ENCODE peak calls at places on chromosomes 2 and 18, in seven cellular contexts. One of them, this sample, is unnamed.

GRCh38 chr2:37969731-37970130 is 44.6 kb downstream of the RMDN2 start:
- DNase-seq in HAP-1: no peak
- DNase-seq in activated T-cell treated with anti-CD3 and anti-CD28 coated beads, Interleukin-2, amount 50 U/mL, for 1 hour: no peak
- DNase-seq in activated T-helper 1 cell treated with anti-CD3 and anti-CD28 coated beads, Interleukin-12 subunit alpha, Interleukin-12 subunit beta, Interleukin-2, Interleukin-4 antibody, amounts not matched to agents 30 ng/mL and 10 ng/mL and 1 ng/mL, durations not matched to agents 14 hours and 24 hours and 36 hours: no peak
- DNase-seq in omental fat pad: no peak
- DNase-seq in amniotic stem cell: no peak
- DNase-seq in GM13976: no peak
- DNase-seq in this sample: no peak

GRCh38 chr18:62486290-62486964 is 36.4 kb upstream of the ZCCHC2 start:
- DNase-seq in omental fat pad: no peak
- DNase-seq in HAP-1: no peak
- DNase-seq in activated T-cell treated with anti-CD3 and anti-CD28 coated beads, Interleukin-2, amount 50 U/mL, for 1 hour: no peak
- DNase-seq in amniotic stem cell: peak
- DNase-seq in GM13976: no peak
- DNase-seq in activated T-helper 1 cell treated with anti-CD3 and anti-CD28 coated beads, Interleukin-12 subunit alpha, Interleukin-12 subunit beta, Interleukin-2, Interleukin-4 antibody, amounts not matched to agents 30 ng/mL and 10 ng/mL and 1 ng/mL, durations not matched to agents 14 hours and 24 hours and 36 hours: no peak
- DNase-seq in this sample: no peak

GRCh38 chr2:122980672-122981071 is 1044.4 kb upstream of the CNTNAP5 start:
- DNase-seq in amniotic stem cell: no peak
- DNase-seq in activated T-helper 1 cell treated with anti-CD3 and anti-CD28 coated beads, Interleukin-12 subunit alpha, Interleukin-12 subunit beta, Interleukin-2, Interleukin-4 antibody, amounts not matched to agents 30 ng/mL and 10 ng/mL and 1 ng/mL, durations not matched to agents 14 hours and 24 hours and 36 hours: no peak
- DNase-seq in omental fat pad: no peak
- DNase-seq in HAP-1: no peak
- DNase-seq in activated T-cell treated with anti-CD3 and anti-CD28 coated beads, Interleukin-2, amount 50 U/mL, for 1 hour: no peak
- DNase-seq in GM13976: no peak
- DNase-seq in this sample: no peak

GRCh38 chr18:11852048-11852341 is 782 bp downstream of the CHMP1B start:
- DNase-seq in omental fat pad: no peak
- DNase-seq in activated T-cell treated with anti-CD3 and anti-CD28 coated beads, Interleukin-2, amount 50 U/mL, for 1 hour: no peak
- DNase-seq in HAP-1: no peak
- DNase-seq in GM13976: no peak
- DNase-seq in activated T-helper 1 cell treated with anti-CD3 and anti-CD28 coated beads, Interleukin-12 subunit alpha, Interleukin-12 subunit beta, Interleukin-2, Interleukin-4 antibody, amounts not matched to agents 30 ng/mL and 10 ng/mL and 1 ng/mL, durations not matched to agents 14 hours and 24 hours and 36 hours: no peak
- DNase-seq in amniotic stem cell: no peak
- DNase-seq in this sample: no peak

GRCh38 chr2:23384551-23385349 is at the start of gene KLHL29:
- DNase-seq in amniotic stem cell: peak
- DNase-seq in GM13976: peak
- DNase-seq in activated T-cell treated with anti-CD3 and anti-CD28 coated beads, Interleukin-2, amount 50 U/mL, for 1 hour: peak
- DNase-seq in omental fat pad: peak
- DNase-seq in activated T-helper 1 cell treated with anti-CD3 and anti-CD28 coated beads, Interleukin-12 subunit alpha, Interleukin-12 subunit beta, Interleukin-2, Interleukin-4 antibody, amounts not matched to agents 30 ng/mL and 10 ng/mL and 1 ng/mL, durations not matched to agents 14 hours and 24 hours and 36 hours: peak
- DNase-seq in HAP-1: peak
- DNase-seq in this sample: no peak

GRCh38 chr18:60671022-60671421 is 298.4 kb upstream of the MC4R start:
- DNase-seq in activated T-helper 1 cell treated with anti-CD3 and anti-CD28 coated beads, Interleukin-12 subunit alpha, Interleukin-12 subunit beta, Interleukin-2, Interleukin-4 antibody, amounts not matched to agents 30 ng/mL and 10 ng/mL and 1 ng/mL, durations not matched to agents 14 hours and 24 hours and 36 hours: no peak
- DNase-seq in HAP-1: no peak
- DNase-seq in omental fat pad: no peak
- DNase-seq in amniotic stem cell: no peak
- DNase-seq in GM13976: no peak
- DNase-seq in activated T-cell treated with anti-CD3 and anti-CD28 coated beads, Interleukin-2, amount 50 U/mL, for 1 hour: no peak
- DNase-seq in this sample: no peak

GRCh38 chr2:38512211-38512610 is 90.5 kb downstream of the HNRNPLL start:
- DNase-seq in activated T-helper 1 cell treated with anti-CD3 and anti-CD28 coated beads, Interleukin-12 subunit alpha, Interleukin-12 subunit beta, Interleukin-2, Interleukin-4 antibody, amounts not matched to agents 30 ng/mL and 10 ng/mL and 1 ng/mL, durations not matched to agents 14 hours and 24 hours and 36 hours: no peak
- DNase-seq in amniotic stem cell: no peak
- DNase-seq in HAP-1: no peak
- DNase-seq in omental fat pad: no peak
- DNase-seq in GM13976: no peak
- DNase-seq in activated T-cell treated with anti-CD3 and anti-CD28 coated beads, Interleukin-2, amount 50 U/mL, for 1 hour: no peak
- DNase-seq in this sample: no peak

GRCh38 chr18:45379903-45380302 is 235.4 kb upstream of the SLC14A2 start:
- DNase-seq in activated T-helper 1 cell treated with anti-CD3 and anti-CD28 coated beads, Interleukin-12 subunit alpha, Interleukin-12 subunit beta, Interleukin-2, Interleukin-4 antibody, amounts not matched to agents 30 ng/mL and 10 ng/mL and 1 ng/mL, durations not matched to agents 14 hours and 24 hours and 36 hours: no peak
- DNase-seq in amniotic stem cell: no peak
- DNase-seq in GM13976: no peak
- DNase-seq in omental fat pad: no peak
- DNase-seq in activated T-cell treated with anti-CD3 and anti-CD28 coated beads, Interleukin-2, amount 50 U/mL, for 1 hour: no peak
- DNase-seq in HAP-1: no peak
- DNase-seq in this sample: no peak

GRCh38 chr2:200865736-200865995 is 1.2 kb upstream of the CLK1 start:
- DNase-seq in activated T-helper 1 cell treated with anti-CD3 and anti-CD28 coated beads, Interleukin-12 subunit alpha, Interleukin-12 subunit beta, Interleukin-2, Interleukin-4 antibody, amounts not matched to agents 30 ng/mL and 10 ng/mL and 1 ng/mL, durations not matched to agents 14 hours and 24 hours and 36 hours: no peak
- DNase-seq in amniotic stem cell: no peak
- DNase-seq in activated T-cell treated with anti-CD3 and anti-CD28 coated beads, Interleukin-2, amount 50 U/mL, for 1 hour: no peak
- DNase-seq in omental fat pad: no peak
- DNase-seq in HAP-1: no peak
- DNase-seq in GM13976: no peak
- DNase-seq in this sample: no peak

GRCh38 chr2:33665039-33665438 is 65.9 kb upstream of the FAM98A start:
- DNase-seq in activated T-helper 1 cell treated with anti-CD3 and anti-CD28 coated beads, Interleukin-12 subunit alpha, Interleukin-12 subunit beta, Interleukin-2, Interleukin-4 antibody, amounts not matched to agents 30 ng/mL and 10 ng/mL and 1 ng/mL, durations not matched to agents 14 hours and 24 hours and 36 hours: no peak
- DNase-seq in omental fat pad: no peak
- DNase-seq in amniotic stem cell: no peak
- DNase-seq in activated T-cell treated with anti-CD3 and anti-CD28 coated beads, Interleukin-2, amount 50 U/mL, for 1 hour: no peak
- DNase-seq in GM13976: no peak
- DNase-seq in HAP-1: no peak
- DNase-seq in this sample: no peak

GRCh38 chr2:86809481-86810121 is 18.9 kb upstream of the CD8A start:
- DNase-seq in omental fat pad: no peak
- DNase-seq in activated T-cell treated with anti-CD3 and anti-CD28 coated beads, Interleukin-2, amount 50 U/mL, for 1 hour: peak
- DNase-seq in GM13976: peak
- DNase-seq in activated T-helper 1 cell treated with anti-CD3 and anti-CD28 coated beads, Interleukin-12 subunit alpha, Interleukin-12 subunit beta, Interleukin-2, Interleukin-4 antibody, amounts not matched to agents 30 ng/mL and 10 ng/mL and 1 ng/mL, durations not matched to agents 14 hours and 24 hours and 36 hours: no peak
- DNase-seq in HAP-1: no peak
- DNase-seq in amniotic stem cell: no peak
- DNase-seq in this sample: no peak

GRCh38 chr2:65050931-65051330 is 5.3 kb upstream of the CEP68 start:
- DNase-seq in GM13976: no peak
- DNase-seq in activated T-helper 1 cell treated with anti-CD3 and anti-CD28 coated beads, Interleukin-12 subunit alpha, Interleukin-12 subunit beta, Interleukin-2, Interleukin-4 antibody, amounts not matched to agents 30 ng/mL and 10 ng/mL and 1 ng/mL, durations not matched to agents 14 hours and 24 hours and 36 hours: no peak
- DNase-seq in amniotic stem cell: no peak
- DNase-seq in activated T-cell treated with anti-CD3 and anti-CD28 coated beads, Interleukin-2, amount 50 U/mL, for 1 hour: no peak
- DNase-seq in omental fat pad: no peak
- DNase-seq in HAP-1: no peak
- DNase-seq in this sample: no peak

GRCh38 chr2:239121600-239122012 is 273.7 kb downstream of the TWIST2 start:
- DNase-seq in amniotic stem cell: no peak
- DNase-seq in GM13976: no peak
- DNase-seq in activated T-cell treated with anti-CD3 and anti-CD28 coated beads, Interleukin-2, amount 50 U/mL, for 1 hour: no peak
- DNase-seq in omental fat pad: no peak
- DNase-seq in activated T-helper 1 cell treated with anti-CD3 and anti-CD28 coated beads, Interleukin-12 subunit alpha, Interleukin-12 subunit beta, Interleukin-2, Interleukin-4 antibody, amounts not matched to agents 30 ng/mL and 10 ng/mL and 1 ng/mL, durations not matched to agents 14 hours and 24 hours and 36 hours: no peak
- DNase-seq in HAP-1: no peak
- DNase-seq in this sample: no peak

GRCh38 chr18:902179-902718 is 2.4 kb upstream of the ADCYAP1 start:
- DNase-seq in omental fat pad: no peak
- DNase-seq in HAP-1: no peak
- DNase-seq in activated T-helper 1 cell treated with anti-CD3 and anti-CD28 coated beads, Interleukin-12 subunit alpha, Interleukin-12 subunit beta, Interleukin-2, Interleukin-4 antibody, amounts not matched to agents 30 ng/mL and 10 ng/mL and 1 ng/mL, durations not matched to agents 14 hours and 24 hours and 36 hours: no peak
- DNase-seq in activated T-cell treated with anti-CD3 and anti-CD28 coated beads, Interleukin-2, amount 50 U/mL, for 1 hour: no peak
- DNase-seq in amniotic stem cell: no peak
- DNase-seq in GM13976: no peak
- DNase-seq in this sample: no peak

GRCh38 chr2:9201185-9201891 is 5.3 kb upstream of the ASAP2 start:
- DNase-seq in activated T-cell treated with anti-CD3 and anti-CD28 coated beads, Interleukin-2, amount 50 U/mL, for 1 hour: no peak
- DNase-seq in HAP-1: no peak
- DNase-seq in activated T-helper 1 cell treated with anti-CD3 and anti-CD28 coated beads, Interleukin-12 subunit alpha, Interleukin-12 subunit beta, Interleukin-2, Interleukin-4 antibody, amounts not matched to agents 30 ng/mL and 10 ng/mL and 1 ng/mL, durations not matched to agents 14 hours and 24 hours and 36 hours: no peak
- DNase-seq in omental fat pad: no peak
- DNase-seq in amniotic stem cell: peak
- DNase-seq in GM13976: no peak
- DNase-seq in this sample: no peak

GRCh38 chr18:46333371-46334199 is 229.4 kb downstream of the HAUS1 start:
- DNase-seq in HAP-1: no peak
- DNase-seq in activated T-helper 1 cell treated with anti-CD3 and anti-CD28 coated beads, Interleukin-12 subunit alpha, Interleukin-12 subunit beta, Interleukin-2, Interleukin-4 antibody, amounts not matched to agents 30 ng/mL and 10 ng/mL and 1 ng/mL, durations not matched to agents 14 hours and 24 hours and 36 hours: peak
- DNase-seq in GM13976: no peak
- DNase-seq in activated T-cell treated with anti-CD3 and anti-CD28 coated beads, Interleukin-2, amount 50 U/mL, for 1 hour: peak
- DNase-seq in amniotic stem cell: no peak
- DNase-seq in omental fat pad: no peak
- DNase-seq in this sample: peak

GRCh38 chr2:149832256-149832655 is 244.7 kb upstream of the MMADHC start:
- DNase-seq in HAP-1: no peak
- DNase-seq in amniotic stem cell: no peak
- DNase-seq in activated T-cell treated with anti-CD3 and anti-CD28 coated beads, Interleukin-2, amount 50 U/mL, for 1 hour: no peak
- DNase-seq in activated T-helper 1 cell treated with anti-CD3 and anti-CD28 coated beads, Interleukin-12 subunit alpha, Interleukin-12 subunit beta, Interleukin-2, Interleukin-4 antibody, amounts not matched to agents 30 ng/mL and 10 ng/mL and 1 ng/mL, durations not matched to agents 14 hours and 24 hours and 36 hours: no peak
- DNase-seq in omental fat pad: no peak
- DNase-seq in GM13976: no peak
- DNase-seq in this sample: no peak

GRCh38 chr18:10121028-10121427 is 207.2 kb downstream of the VAPA start:
- DNase-seq in omental fat pad: no peak
- DNase-seq in amniotic stem cell: no peak
- DNase-seq in HAP-1: no peak
- DNase-seq in GM13976: no peak
- DNase-seq in activated T-helper 1 cell treated with anti-CD3 and anti-CD28 coated beads, Interleukin-12 subunit alpha, Interleukin-12 subunit beta, Interleukin-2, Interleukin-4 antibody, amounts not matched to agents 30 ng/mL and 10 ng/mL and 1 ng/mL, durations not matched to agents 14 hours and 24 hours and 36 hours: no peak
- DNase-seq in activated T-cell treated with anti-CD3 and anti-CD28 coated beads, Interleukin-2, amount 50 U/mL, for 1 hour: no peak
- DNase-seq in this sample: no peak

GRCh38 chr18:23069481-23069880 is 65.8 kb upstream of the CABLES1 start:
- DNase-seq in activated T-cell treated with anti-CD3 and anti-CD28 coated beads, Interleukin-2, amount 50 U/mL, for 1 hour: peak
- DNase-seq in amniotic stem cell: no peak
- DNase-seq in GM13976: no peak
- DNase-seq in activated T-helper 1 cell treated with anti-CD3 and anti-CD28 coated beads, Interleukin-12 subunit alpha, Interleukin-12 subunit beta, Interleukin-2, Interleukin-4 antibody, amounts not matched to agents 30 ng/mL and 10 ng/mL and 1 ng/mL, durations not matched to agents 14 hours and 24 hours and 36 hours: no peak
- DNase-seq in omental fat pad: no peak
- DNase-seq in HAP-1: no peak
- DNase-seq in this sample: no peak

GRCh38 chr2:33126973-33127372 is 180.2 kb downstream of the LTBP1 start:
- DNase-seq in HAP-1: no peak
- DNase-seq in GM13976: no peak
- DNase-seq in omental fat pad: no peak
- DNase-seq in activated T-cell treated with anti-CD3 and anti-CD28 coated beads, Interleukin-2, amount 50 U/mL, for 1 hour: no peak
- DNase-seq in activated T-helper 1 cell treated with anti-CD3 and anti-CD28 coated beads, Interleukin-12 subunit alpha, Interleukin-12 subunit beta, Interleukin-2, Interleukin-4 antibody, amounts not matched to agents 30 ng/mL and 10 ng/mL and 1 ng/mL, durations not matched to agents 14 hours and 24 hours and 36 hours: no peak
- DNase-seq in amniotic stem cell: no peak
- DNase-seq in this sample: no peak

GRCh38 chr18:60277855-60278480 is 94.6 kb downstream of the MC4R start:
- DNase-seq in HAP-1: no peak
- DNase-seq in activated T-helper 1 cell treated with anti-CD3 and anti-CD28 coated beads, Interleukin-12 subunit alpha, Interleukin-12 subunit beta, Interleukin-2, Interleukin-4 antibody, amounts not matched to agents 30 ng/mL and 10 ng/mL and 1 ng/mL, durations not matched to agents 14 hours and 24 hours and 36 hours: no peak
- DNase-seq in GM13976: no peak
- DNase-seq in activated T-cell treated with anti-CD3 and anti-CD28 coated beads, Interleukin-2, amount 50 U/mL, for 1 hour: no peak
- DNase-seq in omental fat pad: no peak
- DNase-seq in amniotic stem cell: no peak
- DNase-seq in this sample: no peak

GRCh38 chr2:9403924-9404323 is 19.4 kb downstream of the ITGB1BP1 start:
- DNase-seq in amniotic stem cell: no peak
- DNase-seq in activated T-cell treated with anti-CD3 and anti-CD28 coated beads, Interleukin-2, amount 50 U/mL, for 1 hour: no peak
- DNase-seq in GM13976: no peak
- DNase-seq in omental fat pad: no peak
- DNase-seq in HAP-1: no peak
- DNase-seq in activated T-helper 1 cell treated with anti-CD3 and anti-CD28 coated beads, Interleukin-12 subunit alpha, Interleukin-12 subunit beta, Interleukin-2, Interleukin-4 antibody, amounts not matched to agents 30 ng/mL and 10 ng/mL and 1 ng/mL, durations not matched to agents 14 hours and 24 hours and 36 hours: no peak
- DNase-seq in this sample: no peak

GRCh38 chr2:240155080-240156025 is 14.9 kb upstream of the OTOS start:
- DNase-seq in omental fat pad: no peak
- DNase-seq in HAP-1: no peak
- DNase-seq in amniotic stem cell: no peak
- DNase-seq in activated T-cell treated with anti-CD3 and anti-CD28 coated beads, Interleukin-2, amount 50 U/mL, for 1 hour: no peak
- DNase-seq in GM13976: no peak
- DNase-seq in activated T-helper 1 cell treated with anti-CD3 and anti-CD28 coated beads, Interleukin-12 subunit alpha, Interleukin-12 subunit beta, Interleukin-2, Interleukin-4 antibody, amounts not matched to agents 30 ng/mL and 10 ng/mL and 1 ng/mL, durations not matched to agents 14 hours and 24 hours and 36 hours: no peak
- DNase-seq in this sample: peak